ENCODE peak calls at places on chromosomes 11 and 22, in five cellular contexts. One of them, this sample, is unnamed.

GRCh38 chr11:117229411-117229810 is 2.5 kb downstream of the PCSK7 start:
- DNase-seq in K562: no peak
- DNase-seq in GM12878: no peak
- DNase-seq in GM12892: no peak
- DNase-seq in H1: no peak
- DNase-seq in this sample: no peak

GRCh38 chr11:123166095-123166559 is 28.9 kb downstream of the CLMP start:
- DNase-seq in K562: peak
- DNase-seq in GM12878: no peak
- DNase-seq in GM12892: no peak
- DNase-seq in H1: peak
- DNase-seq in this sample: no peak

GRCh38 chr11:58963551-58964075 is 24.3 kb downstream of the GLYATL1 start:
- DNase-seq in K562: no peak
- DNase-seq in GM12878: no peak
- DNase-seq in GM12892: no peak
- DNase-seq in H1: peak
- DNase-seq in this sample: no peak

GRCh38 chr11:111949519-111950426 is 12.6 kb downstream of the DIXDC1 start:
- DNase-seq in K562: no peak
- DNase-seq in GM12878: no peak
- DNase-seq in GM12892: no peak
- DNase-seq in H1: no peak
- DNase-seq in this sample: no peak

GRCh38 chr11:60970369-60970774 is 1.1 kb upstream of the CD6 start:
- DNase-seq in K562: peak
- DNase-seq in GM12878: no peak
- DNase-seq in GM12892: peak
- DNase-seq in H1: peak
- DNase-seq in this sample: peak

GRCh38 chr11:77823775-77824174 is 2.8 kb downstream of the AAMDC start:
- DNase-seq in K562: no peak
- DNase-seq in GM12878: no peak
- DNase-seq in GM12892: no peak
- DNase-seq in H1: no peak
- DNase-seq in this sample: no peak

GRCh38 chr11:65915821-65916251 is 3.0 kb downstream of the C11orf68 start:
- DNase-seq in K562: no peak
- DNase-seq in GM12878: no peak
- DNase-seq in GM12892: no peak
- DNase-seq in H1: no peak
- DNase-seq in this sample: no peak

GRCh38 chr11:128776434-128777284 is 82.8 kb downstream of the FLI1 start:
- DNase-seq in K562: peak
- DNase-seq in GM12878: no peak
- DNase-seq in GM12892: peak
- DNase-seq in H1: peak
- DNase-seq in this sample: peak

GRCh38 chr11:26040339-26040738 is 291.6 kb upstream of the ANO3 start:
- DNase-seq in K562: no peak
- DNase-seq in GM12878: no peak
- DNase-seq in GM12892: no peak
- DNase-seq in H1: no peak
- DNase-seq in this sample: no peak

GRCh38 chr11:65133724-65134123 is 595 bp downstream of the SYVN1 start:
- DNase-seq in K562: no peak
- DNase-seq in GM12878: no peak
- DNase-seq in GM12892: no peak
- DNase-seq in H1: no peak
- DNase-seq in this sample: no peak

GRCh38 chr11:6321961-6322362 is 1.7 kb upstream of the CAVIN3 start:
- DNase-seq in K562: no peak
- DNase-seq in GM12878: no peak
- DNase-seq in GM12892: no peak
- DNase-seq in H1: no peak
- DNase-seq in this sample: no peak

GRCh38 chr22:47474464-47474863 is 712.0 kb downstream of the TBC1D22A start:
- DNase-seq in K562: no peak
- DNase-seq in GM12878: no peak
- DNase-seq in GM12892: no peak
- DNase-seq in H1: no peak
- DNase-seq in this sample: no peak

GRCh38 chr11:33567004-33567403 is 133.6 kb downstream of the C11orf91 start:
- DNase-seq in K562: no peak
- DNase-seq in GM12878: no peak
- DNase-seq in GM12892: no peak
- DNase-seq in H1: no peak
- DNase-seq in this sample: no peak

GRCh38 chr11:108093128-108093904 is 28.1 kb upstream of the ACAT1 start:
- DNase-seq in K562: no peak
- DNase-seq in GM12878: no peak
- DNase-seq in GM12892: no peak
- DNase-seq in H1: no peak
- DNase-seq in this sample: no peak

GRCh38 chr22:50260801-50261614 is 475 bp downstream of the MAPK12 start:
- DNase-seq in K562: peak
- DNase-seq in GM12878: no peak
- DNase-seq in GM12892: peak
- DNase-seq in H1: peak
- DNase-seq in this sample: peak

GRCh38 chr22:41908409-41909289 is 6.2 kb downstream of the SHISA8 start:
- DNase-seq in K562: no peak
- DNase-seq in GM12878: no peak
- DNase-seq in GM12892: no peak
- DNase-seq in H1: peak
- DNase-seq in this sample: no peak

GRCh38 chr22:37079158-37079557 is 27.6 kb downstream of the KCTD17 start:
- DNase-seq in K562: no peak
- DNase-seq in GM12878: no peak
- DNase-seq in GM12892: no peak
- DNase-seq in H1: no peak
- DNase-seq in this sample: no peak

GRCh38 chr11:23288001-23288783 is 427.9 kb upstream of the CCDC179 start:
- DNase-seq in K562: no peak
- DNase-seq in GM12878: no peak
- DNase-seq in GM12892: no peak
- DNase-seq in H1: no peak
- DNase-seq in this sample: no peak

GRCh38 chr11:107468596-107468995 is 11.0 kb upstream of the CWF19L2 start:
- DNase-seq in K562: peak
- DNase-seq in GM12878: no peak
- DNase-seq in GM12892: no peak
- DNase-seq in H1: no peak
- DNase-seq in this sample: no peak

GRCh38 chr11:42727879-42728278 is 583.9 kb upstream of the API5 start:
- DNase-seq in K562: no peak
- DNase-seq in GM12878: no peak
- DNase-seq in GM12892: no peak
- DNase-seq in H1: no peak
- DNase-seq in this sample: no peak

GRCh38 chr22:38316340-38317236 is 645 bp downstream of the CSNK1E start:
- DNase-seq in K562: peak
- DNase-seq in GM12878: no peak
- DNase-seq in GM12892: peak
- DNase-seq in H1: peak
- DNase-seq in this sample: peak

GRCh38 chr11:119496453-119496852 is 73.5 kb upstream of the THY1 start:
- DNase-seq in K562: no peak
- DNase-seq in GM12878: no peak
- DNase-seq in GM12892: no peak
- DNase-seq in H1: no peak
- DNase-seq in this sample: no peak

GRCh38 chr22:27990879-27991278 is 71.8 kb upstream of the PITPNB start:
- DNase-seq in K562: peak
- DNase-seq in GM12878: no peak
- DNase-seq in GM12892: no peak
- DNase-seq in H1: peak
- DNase-seq in this sample: peak

GRCh38 chr11:15650105-15650938 is 535.6 kb downstream of the INSC start:
- DNase-seq in K562: peak
- DNase-seq in GM12878: peak
- DNase-seq in GM12892: peak
- DNase-seq in H1: peak
- DNase-seq in this sample: peak

GRCh38 chr11:119318240-119319135 is 1.6 kb upstream of the MCAM start:
- DNase-seq in K562: peak
- DNase-seq in GM12878: peak
- DNase-seq in GM12892: peak
- DNase-seq in H1: no peak
- DNase-seq in this sample: peak

GRCh38 chr11:26286472-26287066 is 45.4 kb upstream of the ANO3 start:
- DNase-seq in K562: no peak
- DNase-seq in GM12878: no peak
- DNase-seq in GM12892: no peak
- DNase-seq in H1: no peak
- DNase-seq in this sample: no peak

GRCh38 chr11:128669491-128669890 is 24.4 kb upstream of the FLI1 start:
- DNase-seq in K562: no peak
- DNase-seq in GM12878: no peak
- DNase-seq in GM12892: no peak
- DNase-seq in H1: no peak
- DNase-seq in this sample: no peak

GRCh38 chr11:76206327-76207081 is at the start of gene WNT11:
- DNase-seq in K562: peak
- DNase-seq in GM12878: no peak
- DNase-seq in GM12892: no peak
- DNase-seq in H1: peak
- DNase-seq in this sample: no peak

GRCh38 chr22:49305966-49306631 is 521.6 kb downstream of the BRD1 start:
- DNase-seq in K562: no peak
- DNase-seq in GM12878: no peak
- DNase-seq in GM12892: no peak
- DNase-seq in H1: peak
- DNase-seq in this sample: no peak

GRCh38 chr11:31387379-31387778 is 17.7 kb downstream of the DNAJC24 start:
- DNase-seq in K562: no peak
- DNase-seq in GM12878: no peak
- DNase-seq in GM12892: no peak
- DNase-seq in H1: no peak
- DNase-seq in this sample: no peak

GRCh38 chr11:129283141-129283540 is 91.0 kb upstream of the ARHGAP32 start:
- DNase-seq in K562: no peak
- DNase-seq in GM12878: no peak
- DNase-seq in GM12892: no peak
- DNase-seq in H1: no peak
- DNase-seq in this sample: no peak

GRCh38 chr22:44360686-44361381 is 48.1 kb upstream of the SHISAL1 start:
- DNase-seq in K562: no peak
- DNase-seq in GM12878: no peak
- DNase-seq in GM12892: no peak
- DNase-seq in H1: no peak
- DNase-seq in this sample: no peak

GRCh38 chr22:30866811-30867271 is 101.7 kb downstream of the MORC2 start:
- DNase-seq in K562: peak
- DNase-seq in GM12878: no peak
- DNase-seq in GM12892: peak
- DNase-seq in H1: no peak
- DNase-seq in this sample: peak

GRCh38 chr22:23857606-23858483 is at the start of gene SLC2A11:
- DNase-seq in K562: peak
- DNase-seq in GM12878: peak
- DNase-seq in GM12892: peak
- DNase-seq in H1: peak
- DNase-seq in this sample: peak
- TF ChIP-seq POLR2A in K562: peak
- TF ChIP-seq POLR2A in GM12878: peak
- TF ChIP-seq POLR2A in GM12892: peak
- TF ChIP-seq POLR2A in H1: no peak
- TF ChIP-seq POLR2A in this sample: peak

GRCh38 chr11:82007536-82007935 is 726.1 kb downstream of the FAM181B start:
- DNase-seq in K562: no peak
- DNase-seq in GM12878: no peak
- DNase-seq in GM12892: no peak
- DNase-seq in H1: no peak
- DNase-seq in this sample: no peak

GRCh38 chr11:82009133-82009532 is 724.5 kb downstream of the FAM181B start:
- DNase-seq in K562: no peak
- DNase-seq in GM12878: no peak
- DNase-seq in GM12892: no peak
- DNase-seq in H1: no peak
- DNase-seq in this sample: no peak

GRCh38 chr11:82003024-82003423 is 730.6 kb downstream of the FAM181B start:
- DNase-seq in K562: no peak
- DNase-seq in GM12878: no peak
- DNase-seq in GM12892: no peak
- DNase-seq in H1: no peak
- DNase-seq in this sample: no peak

GRCh38 chr11:82003671-82004148 is 730.0 kb downstream of the FAM181B start:
- DNase-seq in K562: no peak
- DNase-seq in GM12878: no peak
- DNase-seq in GM12892: no peak
- DNase-seq in H1: no peak
- DNase-seq in this sample: no peak

GRCh38 chr11:82004537-82005213 is 729.0 kb downstream of the FAM181B start:
- DNase-seq in K562: no peak
- DNase-seq in GM12878: no peak
- DNase-seq in GM12892: no peak
- DNase-seq in H1: no peak
- DNase-seq in this sample: no peak
- TF ChIP-seq TAF1 in K562: no peak
- TF ChIP-seq TAF1 in GM12878: no peak
- TF ChIP-seq TAF1 in GM12892: no peak
- TF ChIP-seq TAF1 in H1: no peak
- TF ChIP-seq TAF1 in this sample: no peak

GRCh38 chr22:39365406-39365782 is 15.6 kb downstream of the SYNGR1 start:
- DNase-seq in K562: no peak
- DNase-seq in GM12878: no peak
- DNase-seq in GM12892: no peak
- DNase-seq in H1: no peak
- DNase-seq in this sample: no peak

GRCh38 chr22:39362271-39362670 is 12.5 kb downstream of the SYNGR1 start:
- DNase-seq in K562: peak
- DNase-seq in GM12878: no peak
- DNase-seq in GM12892: no peak
- DNase-seq in H1: no peak
- DNase-seq in this sample: no peak

GRCh38 chr22:39364646-39365405 is 15.0 kb downstream of the SYNGR1 start:
- DNase-seq in K562: no peak
- DNase-seq in GM12878: no peak
- DNase-seq in GM12892: no peak
- DNase-seq in H1: no peak
- DNase-seq in this sample: no peak

GRCh38 chr22:39362932-39363331 is 13.1 kb downstream of the SYNGR1 start:
- DNase-seq in K562: no peak
- DNase-seq in GM12878: no peak
- DNase-seq in GM12892: no peak
- DNase-seq in H1: no peak
- DNase-seq in this sample: no peak

GRCh38 chr22:39363751-39364484 is 14.1 kb downstream of the SYNGR1 start:
- DNase-seq in K562: peak
- DNase-seq in GM12878: no peak
- DNase-seq in GM12892: no peak
- DNase-seq in H1: no peak
- DNase-seq in this sample: no peak
- TF ChIP-seq POLR2A in K562: no peak
- TF ChIP-seq POLR2A in GM12878: no peak
- TF ChIP-seq POLR2A in GM12892: no peak
- TF ChIP-seq POLR2A in H1: no peak
- TF ChIP-seq POLR2A in this sample: no peak

GRCh38 chr11:11010624-11011127 is 152.8 kb upstream of the ZBED5 start:
- DNase-seq in K562: no peak
- DNase-seq in GM12878: no peak
- DNase-seq in GM12892: no peak
- DNase-seq in H1: no peak
- DNase-seq in this sample: no peak
- TF ChIP-seq TAF1 in K562: no peak
- TF ChIP-seq TAF1 in GM12878: no peak
- TF ChIP-seq TAF1 in GM12892: no peak
- TF ChIP-seq TAF1 in H1: no peak
- TF ChIP-seq TAF1 in this sample: no peak